ENCODE peak calls at places on chromosomes 12 and 14, in six cellular contexts. F, U, R, D, W and N are unnamed samples.

GRCh38 chr12:2052861-2053674 is at the start of gene CACNA1C:
- DNase-seq in F (peak), U (peak), R (peak), D (peak), W (peak), N (no peak)

GRCh38 chr14:69039287-69039628 is 60.2 kb upstream of the ACTN1 start:
- DNase-seq in F (no peak), U (no peak), R (no peak), D (peak), W (no peak), N (no peak)

GRCh38 chr14:30431552-30431951 is 127.4 kb upstream of the G2E3 start:
- DNase-seq in F (no peak), U (no peak), R (no peak), D (no peak), W (no peak), N (no peak)

GRCh38 chr14:38210168-38210567 is 2.5 kb downstream of the SSTR1 start:
- DNase-seq in F (no peak), U (no peak), R (no peak), D (no peak), W (peak), N (no peak)

GRCh38 chr12:67996347-67996746 is 7.1 kb downstream of the IFNG-AS1 start:
- DNase-seq in F (no peak), U (no peak), R (no peak), D (no peak), W (no peak), N (no peak)

GRCh38 chr14:34766611-34767010 is 52.2 kb upstream of the CFL2 start:
- DNase-seq in F (no peak), U (no peak), R (no peak), D (peak), W (no peak), N (no peak)

GRCh38 chr14:68471029-68471963 is 321.6 kb downstream of the ZFP36L1 start:
- DNase-seq in F (peak), U (no peak), R (no peak), D (no peak), W (no peak), N (no peak)

GRCh38 chr12:28294300-28294699 is 104.0 kb downstream of the CCDC91 start:
- DNase-seq in F (no peak), U (no peak), R (no peak), D (no peak), W (no peak), N (no peak)

GRCh38 chr12:21476949-21477348 is 24.5 kb downstream of the RECQL start:
- DNase-seq in F (no peak), U (no peak), R (no peak), D (peak), W (no peak), N (no peak)

GRCh38 chr14:41925409-41925808 is 318.7 kb downstream of the LRFN5 start:
- DNase-seq in F (no peak), U (no peak), R (no peak), D (peak), W (peak), N (no peak)

GRCh38 chr14:75831455-75831854 is 150.3 kb downstream of the TGFB3 start:
- DNase-seq in F (no peak), U (peak), R (no peak), D (peak), W (peak), N (peak)

GRCh38 chr14:99731536-99732435 is 47.7 kb downstream of the CYP46A1 start:
- DNase-seq in F (no peak), U (peak), R (peak), D (no peak), W (no peak), N (peak)

GRCh38 chr12:51818086-51818485 is 30.4 kb downstream of the FIGNL2 start:
- DNase-seq in F (no peak), U (no peak), R (no peak), D (no peak), W (no peak), N (no peak)

GRCh38 chr14:32256606-32257005 is 53.5 kb upstream of the RNU6-8 start:
- DNase-seq in F (no peak), U (no peak), R (no peak), D (peak), W (no peak), N (no peak)

GRCh38 chr12:31206038-31206670 is 119.8 kb downstream of the SINHCAF start:
- DNase-seq in F (no peak), U (no peak), R (no peak), D (peak), W (no peak), N (no peak)

GRCh38 chr12:71400481-71400880 is 39.1 kb upstream of the LGR5 start:
- DNase-seq in F (no peak), U (no peak), R (no peak), D (no peak), W (no peak), N (no peak)

GRCh38 chr12:76878899-76879709 is at the start of gene CSRP2:
- DNase-seq in F (peak), U (peak), R (peak), D (peak), W (peak), N (no peak)

GRCh38 chr14:75295491-75296338 is 17.1 kb downstream of the FOS start:
- DNase-seq in F (peak), U (peak), R (peak), D (peak), W (peak), N (peak)

GRCh38 chr12:61846805-61847204 is 413.4 kb upstream of the USP15 start:
- DNase-seq in F (no peak), U (no peak), R (no peak), D (no peak), W (no peak), N (no peak)

GRCh38 chr14:81401420-81402122 is 1.4 kb upstream of the STON2 start:
- DNase-seq in F (no peak), U (no peak), R (no peak), D (peak), W (no peak), N (peak)

GRCh38 chr14:75292886-75293285 is 14.3 kb downstream of the FOS start:
- DNase-seq in F (no peak), U (no peak), R (no peak), D (no peak), W (no peak), N (no peak)

GRCh38 chr12:115468087-115468510 is 784.1 kb upstream of the TBX3 start:
- DNase-seq in F (no peak), U (no peak), R (no peak), D (peak), W (peak), N (no peak)
- TF ChIP-seq CTCF in F (no peak), U (no peak), R (no peak), D (peak), W (peak), N (no peak)

GRCh38 chr12:80617733-80618132 is 89.7 kb upstream of the MYF6 start:
- DNase-seq in F (no peak), U (no peak), R (no peak), D (no peak), W (no peak), N (no peak)

GRCh38 chr12:80620281-80620680 is 87.2 kb upstream of the MYF6 start:
- DNase-seq in F (no peak), U (no peak), R (no peak), D (no peak), W (no peak), N (no peak)

GRCh38 chr12:80624986-80625530 is 82.4 kb upstream of the MYF6 start:
- DNase-seq in F (no peak), U (no peak), R (no peak), D (no peak), W (no peak), N (no peak)

GRCh38 chr12:80625901-80626300 is 81.5 kb upstream of the MYF6 start:
- DNase-seq in F (no peak), U (no peak), R (no peak), D (no peak), W (no peak), N (no peak)

DNA sequence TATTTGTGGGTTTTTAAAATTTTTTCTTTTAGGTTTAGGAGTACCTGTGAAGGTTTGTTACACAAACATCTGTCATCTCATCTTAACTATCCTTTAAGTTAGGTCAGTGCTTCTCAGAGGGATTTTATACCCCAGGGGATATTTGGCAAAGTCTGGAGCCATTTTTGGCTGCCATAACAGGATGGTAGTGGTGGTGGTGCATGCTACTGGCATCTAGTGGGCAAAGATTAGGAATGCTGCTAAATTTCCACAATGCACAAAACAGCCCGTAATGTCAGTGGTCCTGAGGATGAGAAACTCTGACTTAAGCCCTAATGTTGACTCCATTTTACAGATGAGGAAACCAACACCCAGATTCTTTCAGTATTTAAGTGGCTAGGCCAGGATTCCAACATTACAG is 85.2 kb upstream of the MYF6 start:
- DNase-seq in F (no peak), U (no peak), R (no peak), D (peak), W (no peak), N (no peak)
- TF ChIP-seq CTCF in F (no peak), U (no peak), R (no peak), D (peak), W (no peak), N (no peak)

GRCh38 chr14:78758333-78758732 is 588.2 kb downstream of the NRXN3 start:
- DNase-seq in F (peak), U (no peak), R (peak), D (peak), W (peak), N (no peak)
- TF ChIP-seq CTCF in F (peak), U (peak), R (peak), D (peak), W (peak), N (no peak)

GRCh38 chr14:96309907-96310330 is 53.2 kb downstream of the ATG2B start:
- DNase-seq in F (no peak), U (no peak), R (no peak), D (peak), W (peak), N (no peak)
- TF ChIP-seq CTCF in F (no peak), U (no peak), R (no peak), D (no peak), W (peak), N (no peak)

GRCh38 chr12:64806173-64806572 is 18.3 kb upstream of the TBC1D30 start:
- DNase-seq in F (no peak), U (no peak), R (no peak), D (no peak), W (no peak), N (no peak)

GRCh38 chr12:64797156-64797555 is 27.3 kb upstream of the TBC1D30 start:
- DNase-seq in F (no peak), U (no peak), R (no peak), D (no peak), W (peak), N (no peak)

GRCh38 chr12:64798165-64798564 is 26.3 kb upstream of the TBC1D30 start:
- DNase-seq in F (no peak), U (no peak), R (no peak), D (no peak), W (no peak), N (no peak)

GRCh38 chr12:64800640-64801039 is 23.8 kb upstream of the TBC1D30 start:
- DNase-seq in F (peak), U (no peak), R (no peak), D (no peak), W (no peak), N (no peak)

DNA sequence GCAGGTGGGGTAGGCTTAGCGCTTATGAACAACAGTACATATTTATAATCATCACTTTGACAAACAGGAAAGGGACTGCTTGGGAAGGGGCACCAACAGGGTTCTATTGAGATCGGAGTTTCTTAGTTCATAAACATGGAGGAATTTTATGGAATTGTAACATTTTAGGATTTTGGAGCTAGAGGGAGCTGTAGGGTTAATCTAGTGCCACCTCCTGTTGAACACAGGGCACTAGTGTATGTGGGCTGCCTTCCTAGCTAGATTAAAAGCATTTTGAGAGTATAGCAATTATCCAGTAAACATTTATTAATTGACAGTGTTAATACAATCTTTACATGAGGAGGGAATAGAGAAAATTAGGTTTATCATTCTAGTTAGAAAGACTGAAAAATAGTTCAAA is 23.1 kb upstream of the TBC1D30 start:
- DNase-seq in F (no peak), U (no peak), R (no peak), D (no peak), W (no peak), N (no peak)
- TF ChIP-seq CTCF in F (no peak), U (no peak), R (no peak), D (peak), W (peak), N (no peak)

DNA sequence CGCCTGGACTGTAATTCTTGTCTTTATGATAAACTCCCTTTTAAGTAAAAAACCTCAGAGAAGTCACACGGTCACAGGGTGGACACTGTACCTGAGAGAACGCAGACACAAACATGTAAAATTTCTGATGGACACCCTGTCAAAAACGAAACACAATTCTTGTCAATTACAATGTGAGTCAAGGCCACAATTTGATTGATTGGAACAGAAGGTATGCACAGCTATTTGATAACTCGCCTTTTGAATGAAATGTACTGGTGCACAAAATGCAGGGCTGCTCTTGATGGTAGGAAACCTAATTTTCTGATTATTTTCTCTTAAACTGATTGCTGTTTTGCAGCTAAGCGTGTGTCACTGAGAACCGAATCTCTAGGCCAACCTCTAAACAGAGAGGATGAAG is 9.2 kb downstream of the DNAH10 start:
- DNase-seq in F (no peak), U (no peak), R (no peak), D (no peak), W (no peak), N (no peak)
- TF ChIP-seq CTCF in F (no peak), U (no peak), R (no peak), D (no peak), W (no peak), N (no peak)

GRCh38 chr12:44500423-44500822 is 375.7 kb downstream of the NELL2 start:
- DNase-seq in F (no peak), U (no peak), R (no peak), D (no peak), W (peak), N (no peak)

GRCh38 chr12:44502681-44503080 is 373.4 kb downstream of the NELL2 start:
- DNase-seq in F (no peak), U (no peak), R (no peak), D (no peak), W (no peak), N (no peak)

GRCh38 chr12:44497044-44497443 is 379.1 kb downstream of the NELL2 start:
- DNase-seq in F (no peak), U (no peak), R (no peak), D (no peak), W (no peak), N (no peak)
- TF ChIP-seq CTCF in F (no peak), U (no peak), R (no peak), D (no peak), W (peak), N (no peak)

DNA sequence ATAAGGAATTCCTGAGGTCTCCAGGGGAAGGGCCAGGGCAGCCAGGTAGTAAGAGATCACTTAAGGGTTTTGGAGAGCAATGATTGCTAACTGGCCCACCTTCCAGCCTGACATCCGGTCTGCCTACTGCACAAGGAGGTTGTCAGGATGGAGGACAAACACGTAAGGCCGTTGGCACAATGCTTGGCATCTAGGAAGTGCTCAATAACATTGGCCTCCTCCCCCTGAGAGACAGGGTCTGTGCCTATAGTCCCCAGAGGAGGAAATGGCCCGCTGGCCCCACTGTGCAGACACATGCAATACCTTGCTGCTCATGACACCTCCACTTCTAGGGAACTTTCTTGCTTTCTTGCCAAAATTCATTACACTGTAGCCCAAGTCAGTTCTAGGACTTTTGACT is 73.2 kb downstream of the NTF3 start:
- DNase-seq in F (no peak), U (no peak), R (no peak), D (no peak), W (no peak), N (no peak)
- TF ChIP-seq CTCF in F (no peak), U (no peak), R (no peak), D (no peak), W (no peak), N (no peak)

GRCh38 chr14:104293851-104294627 is 155.7 kb downstream of the KIF26A start:
- DNase-seq in F (no peak), U (no peak), R (no peak), D (peak), W (no peak), N (peak)
- TF ChIP-seq CTCF in F (no peak), U (no peak), R (peak), D (peak), W (peak), N (no peak)

GRCh38 chr12:127556487-127556886 is 710.5 kb upstream of the TMEM132C start:
- DNase-seq in F (no peak), U (no peak), R (no peak), D (no peak), W (no peak), N (no peak)

GRCh38 chr12:127562781-127563180 is 704.2 kb upstream of the TMEM132C start:
- DNase-seq in F (no peak), U (no peak), R (no peak), D (no peak), W (no peak), N (no peak)

GRCh38 chr12:127560041-127560478 is 706.9 kb upstream of the TMEM132C start:
- DNase-seq in F (no peak), U (no peak), R (no peak), D (no peak), W (no peak), N (no peak)

GRCh38 chr12:127558363-127558762 is 708.6 kb upstream of the TMEM132C start:
- DNase-seq in F (no peak), U (no peak), R (no peak), D (no peak), W (no peak), N (no peak)

DNA sequence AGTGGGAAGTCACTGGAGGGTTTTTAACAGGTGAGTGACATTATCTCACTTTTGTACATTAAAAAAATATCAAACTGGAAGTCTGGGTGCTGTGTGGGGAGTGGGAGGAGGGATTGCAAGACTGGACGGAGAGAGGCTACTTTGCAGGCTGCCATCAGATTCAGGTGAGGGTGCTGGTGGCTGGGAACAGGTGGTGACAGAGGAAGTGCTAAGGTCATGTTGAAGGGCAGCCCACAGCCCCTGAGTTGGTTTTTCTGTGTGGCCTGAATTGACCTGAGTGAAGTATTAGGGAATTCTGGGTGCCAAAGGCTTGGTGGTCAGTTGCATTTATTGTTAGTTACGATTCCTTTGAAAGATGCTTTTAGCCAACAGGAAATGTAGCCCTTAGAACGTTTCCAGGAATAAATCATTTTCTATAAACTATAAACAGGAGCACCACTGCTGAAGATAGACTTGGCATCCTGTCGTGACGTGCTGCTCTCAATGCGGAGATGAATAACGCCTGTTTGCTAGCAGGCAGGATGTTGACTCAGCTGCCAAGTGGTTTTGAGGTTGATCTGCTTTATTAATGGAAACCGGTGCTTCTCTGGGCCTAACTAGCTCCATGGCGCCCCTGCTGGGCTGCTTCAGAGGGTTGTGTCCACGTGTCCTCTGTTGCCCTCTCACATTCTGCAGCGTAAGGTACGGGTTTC is 707.5 kb upstream of the TMEM132C start:
- DNase-seq in F (no peak), U (no peak), R (peak), D (peak), W (peak), N (no peak)
- TF ChIP-seq CTCF in F (no peak), U (no peak), R (no peak), D (peak), W (peak), N (no peak)